ENCODE peak calls at places on chromosomes 16 and 17, in four cellular contexts. One of them, this sample, is unnamed. For H3K9me3 and H3K4me1, the result is how much of the 10 kb centered on the place peaks cover.

GRCh38 chr16:31087971-31088370 is 772 bp downstream of the PRSS53 start:
- DNase-seq in hepatocyte: no peak
- DNase-seq in uterus: no peak
- DNase-seq in mucosa of descending colon: no peak
- DNase-seq in this sample: no peak

GRCh38 chr16:72875291-72876036 is 172.5 kb downstream of the ZFHX3 start:
- DNase-seq in uterus: no peak
- DNase-seq in mucosa of descending colon: no peak
- DNase-seq in hepatocyte: peak
- DNase-seq in this sample: peak

GRCh38 chr17:40612510-40613244 is 34.9 kb downstream of the SMARCE1 start:
- DNase-seq in uterus: no peak
- DNase-seq in hepatocyte: no peak
- DNase-seq in mucosa of descending colon: no peak
- DNase-seq in this sample: no peak

GRCh38 chr17:21072623-21073278 is 29.9 kb upstream of the USP22 start:
- DNase-seq in uterus: no peak
- DNase-seq in mucosa of descending colon: no peak
- DNase-seq in hepatocyte: no peak
- DNase-seq in this sample: no peak

GRCh38 chr17:68318103-68318991 is 27.1 kb downstream of the ARSG start:
- DNase-seq in hepatocyte: peak
- DNase-seq in mucosa of descending colon: no peak
- DNase-seq in uterus: no peak
- DNase-seq in this sample: no peak

GRCh38 chr17:7080445-7081041 is 492 bp upstream of the CLEC10A start:
- DNase-seq in hepatocyte: no peak
- DNase-seq in mucosa of descending colon: no peak
- DNase-seq in uterus: no peak
- DNase-seq in this sample: no peak

GRCh38 chr17:6346387-6346786 is 88.5 kb downstream of the AIPL1 start:
- DNase-seq in mucosa of descending colon: no peak
- DNase-seq in uterus: no peak
- DNase-seq in hepatocyte: no peak
- DNase-seq in this sample: no peak

GRCh38 chr17:49822829-49823228 is 25.0 kb downstream of the TAC4 start:
- DNase-seq in mucosa of descending colon: no peak
- DNase-seq in uterus: peak
- DNase-seq in hepatocyte: no peak
- DNase-seq in this sample: no peak

GRCh38 chr16:54407596-54407995 is 121.0 kb upstream of the IRX3 start:
- DNase-seq in mucosa of descending colon: no peak
- DNase-seq in uterus: no peak
- DNase-seq in hepatocyte: no peak
- DNase-seq in this sample: no peak

GRCh38 chr17:81192386-81193050 is 26.5 kb upstream of the AATK start:
- DNase-seq in mucosa of descending colon: no peak
- DNase-seq in hepatocyte: no peak
- DNase-seq in uterus: no peak
- DNase-seq in this sample: no peak

GRCh38 chr17:9676742-9677387 is 31.5 kb downstream of the USP43 start:
- DNase-seq in uterus: no peak
- DNase-seq in mucosa of descending colon: no peak
- DNase-seq in hepatocyte: no peak
- DNase-seq in this sample: no peak

GRCh38 chr17:71163813-71164122 is 957.1 kb upstream of the SOX9 start:
- DNase-seq in hepatocyte: no peak
- DNase-seq in uterus: no peak
- DNase-seq in mucosa of descending colon: no peak
- DNase-seq in this sample: no peak

GRCh38 chr17:11598274-11599221 is at the start of gene DNAH9:
- DNase-seq in uterus: peak
- DNase-seq in mucosa of descending colon: peak
- DNase-seq in hepatocyte: peak
- DNase-seq in this sample: peak

GRCh38 chr17:48025904-48026502 is 11.6 kb downstream of the COPZ2 start:
- DNase-seq in mucosa of descending colon: peak
- DNase-seq in uterus: no peak
- DNase-seq in hepatocyte: no peak
- DNase-seq in this sample: peak

GRCh38 chr17:78737332-78737731 is 44.7 kb downstream of the CYTH1 start:
- DNase-seq in mucosa of descending colon: no peak
- DNase-seq in uterus: no peak
- DNase-seq in hepatocyte: peak
- DNase-seq in this sample: peak

GRCh38 chr17:81522491-81523125 is 5.6 kb upstream of the FSCN2 start:
- DNase-seq in uterus: no peak
- DNase-seq in hepatocyte: no peak
- DNase-seq in mucosa of descending colon: no peak
- DNase-seq in this sample: no peak

GRCh38 chr17:80068301-80069160 is 32.1 kb downstream of the CCDC40 start:
- DNase-seq in hepatocyte: peak
- DNase-seq in uterus: peak
- DNase-seq in mucosa of descending colon: no peak
- DNase-seq in this sample: no peak

GRCh38 chr16:51035110-51035498 is 116.0 kb downstream of the SALL1 start:
- DNase-seq in uterus: no peak
- DNase-seq in hepatocyte: no peak
- DNase-seq in mucosa of descending colon: no peak
- DNase-seq in this sample: no peak

GRCh38 chr16:3413730-3414379 is 12.8 kb downstream of the ZNF174 start:
- DNase-seq in hepatocyte: no peak
- DNase-seq in uterus: no peak
- DNase-seq in mucosa of descending colon: no peak
- DNase-seq in this sample: no peak

GRCh38 chr16:3408561-3409197 is 7.7 kb downstream of the ZNF174 start:
- DNase-seq in uterus: no peak
- DNase-seq in mucosa of descending colon: no peak
- DNase-seq in hepatocyte: no peak
- DNase-seq in this sample: no peak
- H3K9me3 ChIP-seq in uterus: under half
- H3K9me3 ChIP-seq in mucosa of descending colon: half or more
- H3K9me3 ChIP-seq in hepatocyte: half or more
- H3K9me3 ChIP-seq in this sample: under half

GRCh38 chr17:58352018-58352842 is at the start of gene SUPT4H1:
- DNase-seq in hepatocyte: peak
- DNase-seq in uterus: peak
- DNase-seq in mucosa of descending colon: peak
- DNase-seq in this sample: peak

GRCh38 chr17:58351182-58351581 is 819 bp downstream of the SUPT4H1 start:
- DNase-seq in uterus: no peak
- DNase-seq in mucosa of descending colon: no peak
- DNase-seq in hepatocyte: no peak
- DNase-seq in this sample: no peak

GRCh38 chr17:58352843-58353719 is 1.1 kb upstream of the SUPT4H1 start:
- DNase-seq in mucosa of descending colon: peak
- DNase-seq in uterus: no peak
- DNase-seq in hepatocyte: peak
- DNase-seq in this sample: no peak

GRCh38 chr17:58354541-58355216 is 2.7 kb upstream of the SUPT4H1 start:
- DNase-seq in mucosa of descending colon: no peak
- DNase-seq in hepatocyte: no peak
- DNase-seq in uterus: no peak
- DNase-seq in this sample: no peak

GRCh38 chr17:58351710-58352017 is 337 bp downstream of the SUPT4H1 start:
- DNase-seq in uterus: no peak
- DNase-seq in mucosa of descending colon: no peak
- DNase-seq in hepatocyte: no peak
- DNase-seq in this sample: no peak
- H3K4me1 ChIP-seq in uterus: under half
- H3K4me1 ChIP-seq in mucosa of descending colon: under half
- H3K4me1 ChIP-seq in hepatocyte: under half
- H3K4me1 ChIP-seq in this sample: under half

DNA sequence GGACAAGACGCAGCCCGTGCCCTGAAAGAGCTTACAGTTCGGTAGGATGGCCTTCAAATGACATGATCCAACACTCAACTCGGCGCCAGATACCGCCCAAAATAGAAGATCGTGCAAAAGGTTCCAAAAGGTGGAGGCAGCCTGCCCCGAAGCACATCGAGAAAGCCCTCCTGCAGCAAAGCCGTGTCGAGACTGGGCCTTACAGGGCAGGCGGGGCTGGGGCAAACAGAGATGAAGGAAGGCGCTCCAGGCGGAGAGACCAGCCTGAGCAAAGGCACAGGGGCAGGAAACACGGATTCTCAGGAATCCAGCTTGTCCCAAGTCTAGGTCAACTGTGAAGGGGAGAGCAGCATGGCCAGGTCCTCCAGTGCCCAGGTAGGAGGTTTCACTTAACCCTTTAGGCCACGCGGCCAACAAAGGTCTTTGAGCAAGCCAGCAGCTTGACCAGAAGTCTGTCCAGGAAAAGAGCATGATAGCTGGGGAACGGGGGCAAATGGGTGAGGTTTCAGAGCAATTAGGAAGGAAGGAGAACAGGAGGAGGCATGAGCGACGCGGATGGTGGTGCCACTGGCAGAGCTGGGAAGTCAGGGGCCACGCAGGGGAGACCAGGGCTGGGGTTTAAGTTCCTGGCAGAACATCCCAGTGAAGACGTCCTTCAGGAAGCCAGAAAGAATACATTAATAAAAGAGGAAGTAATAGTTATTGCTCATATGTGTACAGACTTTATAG is 21.2 kb upstream of the EIF1 start:
- DNase-seq in uterus: no peak
- DNase-seq in mucosa of descending colon: no peak
- DNase-seq in hepatocyte: no peak
- DNase-seq in this sample: peak
- H3K4me3 ChIP-seq in uterus: no peak
- H3K4me3 ChIP-seq in mucosa of descending colon: no peak
- H3K4me3 ChIP-seq in hepatocyte: no peak
- H3K4me3 ChIP-seq in this sample: no peak

DNA sequence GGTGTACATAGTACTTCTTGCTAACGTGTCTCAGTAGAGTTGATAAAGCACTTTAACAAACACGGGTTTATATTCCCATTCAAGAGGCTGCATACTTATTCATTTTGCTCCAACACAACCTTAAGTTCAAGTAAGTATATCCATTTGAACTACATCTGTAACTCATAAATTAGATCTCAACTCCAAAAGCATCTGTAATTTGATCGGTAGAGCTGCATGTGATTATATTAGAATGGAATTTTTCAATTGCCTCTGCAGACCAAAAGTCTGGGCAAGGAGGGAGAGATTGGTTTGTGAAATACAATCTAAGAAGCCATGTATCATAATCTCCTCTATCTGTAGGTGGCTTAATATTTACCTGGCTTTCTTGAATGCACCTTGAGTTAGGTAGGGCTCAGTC is 371.0 kb downstream of the RBFOX1 start:
- DNase-seq in uterus: no peak
- DNase-seq in hepatocyte: no peak
- DNase-seq in mucosa of descending colon: no peak
- DNase-seq in this sample: no peak
- H3K9me3 ChIP-seq in uterus: under half
- H3K9me3 ChIP-seq in hepatocyte: under half
- H3K9me3 ChIP-seq in mucosa of descending colon: under half
- H3K9me3 ChIP-seq in this sample: under half

DNA sequence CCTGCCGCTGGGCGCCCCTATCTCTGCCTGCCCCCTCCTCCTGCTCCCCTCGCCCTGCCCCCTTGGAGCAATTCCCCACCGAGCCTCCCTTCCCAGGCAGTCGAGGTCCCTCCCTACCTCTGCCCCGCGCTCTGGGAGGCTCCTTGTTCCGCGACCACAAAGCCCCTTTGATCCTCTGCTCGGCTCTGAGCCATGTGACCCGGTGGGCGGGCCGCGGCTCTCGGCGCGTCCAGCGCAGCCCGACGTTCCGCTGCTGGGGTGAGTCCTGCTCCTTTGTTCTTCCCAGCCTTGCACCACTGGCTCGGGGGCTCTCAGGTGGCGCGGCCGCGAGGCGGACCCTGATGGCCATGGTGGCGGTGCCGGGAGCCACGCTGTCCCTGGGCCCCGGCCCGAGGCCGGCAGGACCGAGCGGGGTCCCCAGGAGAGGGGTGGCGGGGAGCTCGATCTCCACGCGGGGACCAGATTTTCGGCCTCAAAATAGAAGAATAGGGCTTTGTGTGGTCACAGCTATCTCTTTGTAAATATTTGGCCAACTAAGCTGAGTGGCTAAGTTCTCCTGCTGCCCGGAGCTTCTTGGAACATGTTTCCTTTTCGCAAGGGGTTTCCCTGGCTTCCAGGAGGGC is 310.6 kb downstream of the SEC14L1 start:
- DNase-seq in hepatocyte: peak
- DNase-seq in uterus: peak
- DNase-seq in mucosa of descending colon: peak
- DNase-seq in this sample: peak
- H3K4me1 ChIP-seq in hepatocyte: half or more
- H3K4me1 ChIP-seq in uterus: under half
- H3K4me1 ChIP-seq in mucosa of descending colon: under half
- H3K4me1 ChIP-seq in this sample: under half

GRCh38 chr17:352421-353212 is at the start of gene RPH3AL:
- DNase-seq in hepatocyte: peak
- DNase-seq in uterus: no peak
- DNase-seq in mucosa of descending colon: peak
- DNase-seq in this sample: peak
- H3K4me3 ChIP-seq in hepatocyte: no peak
- H3K4me3 ChIP-seq in uterus: no peak
- H3K4me3 ChIP-seq in mucosa of descending colon: no peak
- H3K4me3 ChIP-seq in this sample: peak

DNA sequence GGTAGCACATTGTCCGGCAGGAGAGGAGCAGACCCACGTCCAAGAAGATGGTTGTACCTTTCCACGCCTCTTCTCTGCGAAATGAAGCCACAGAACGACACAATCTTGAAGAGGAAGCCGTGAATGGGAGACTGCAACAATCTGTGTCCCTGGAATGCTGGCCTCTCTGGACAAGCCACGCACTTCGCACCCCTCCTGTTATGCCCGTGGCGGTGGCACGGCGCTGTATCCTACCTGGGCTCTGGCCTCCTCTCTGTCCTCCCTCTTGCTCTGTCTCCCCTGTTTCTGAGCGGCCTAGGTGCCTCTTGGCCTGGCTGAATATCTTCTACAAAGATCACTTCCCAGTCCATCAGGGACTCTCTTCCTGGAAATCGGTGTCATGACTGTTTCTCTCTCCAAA is 717.8 kb downstream of the KCNJ18 start:
- DNase-seq in hepatocyte: no peak
- DNase-seq in mucosa of descending colon: no peak
- DNase-seq in uterus: no peak
- DNase-seq in this sample: no peak
- H3K9me3 ChIP-seq in hepatocyte: under half
- H3K9me3 ChIP-seq in mucosa of descending colon: half or more
- H3K9me3 ChIP-seq in uterus: under half
- H3K9me3 ChIP-seq in this sample: under half

DNA sequence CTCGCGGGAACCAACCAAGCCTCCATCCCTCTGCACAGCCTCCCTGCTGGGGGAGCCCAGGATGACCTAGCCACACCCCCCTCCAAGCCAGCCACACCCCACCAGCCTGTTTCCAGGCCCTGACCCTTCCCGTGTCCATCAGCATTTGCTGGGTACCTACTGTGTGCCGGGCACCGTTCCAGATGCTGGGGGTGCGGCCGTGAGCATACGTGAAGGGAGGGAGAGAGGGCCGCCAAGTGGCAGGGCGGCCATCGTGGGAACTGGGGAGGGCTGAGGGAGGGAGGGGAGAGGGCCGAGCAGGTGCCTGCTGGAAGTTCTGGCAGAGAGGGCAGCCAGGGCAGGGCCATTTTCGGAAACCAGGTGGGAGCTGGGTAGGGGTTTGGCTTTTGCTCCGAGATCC is 23.1 kb downstream of the ZFPM1 start:
- DNase-seq in mucosa of descending colon: no peak
- DNase-seq in uterus: no peak
- DNase-seq in hepatocyte: no peak
- DNase-seq in this sample: no peak
- H3K4me1 ChIP-seq in mucosa of descending colon: under half
- H3K4me1 ChIP-seq in uterus: under half
- H3K4me1 ChIP-seq in hepatocyte: under half
- H3K4me1 ChIP-seq in this sample: under half